ENCODE peak calls at places on chromosomes 4 and X, in eight cellular contexts. C, N, P, Z, H, E, Y and A are unnamed samples.

GRCh38 chr4:791866-792630 is 33.9 kb downstream of the CPLX1 start:
- DNase-seq in C (peak), N (peak), P (no peak), Z (no peak), H (no peak), E (no peak), Y (peak), A (peak)

GRCh38 chrX:153304988-153305736 is 16.4 kb downstream of the PNMA6F start:
- DNase-seq in C (no peak), N (no peak), P (no peak), Z (no peak), H (no peak), E (no peak), Y (no peak), A (no peak)

GRCh38 chr4:36719425-36719824 is 438.0 kb downstream of the DTHD1 start:
- DNase-seq in C (no peak), N (no peak), P (no peak), Z (no peak), H (no peak), E (no peak), Y (no peak), A (no peak)

GRCh38 chr4:144906181-144906895 is 191.7 kb downstream of the ANAPC10 start:
- DNase-seq in C (no peak), N (no peak), P (peak), Z (no peak), H (no peak), E (no peak), Y (peak), A (peak)

GRCh38 chrX:101078716-101079115 is at the start of gene TMEM35A:
- DNase-seq in C (peak), N (no peak), P (no peak), Z (no peak), H (no peak), E (peak), Y (peak), A (peak)

GRCh38 chrX:153857348-153857903 is 27.1 kb upstream of the PDZD4 start:
- DNase-seq in C (no peak), N (no peak), P (peak), Z (no peak), H (peak), E (no peak), Y (no peak), A (no peak)

GRCh38 chrX:44152867-44153266 is 179.7 kb upstream of the NDP start:
- DNase-seq in C (no peak), N (no peak), P (no peak), Z (peak), H (no peak), E (no peak), Y (peak), A (peak)

GRCh38 chrX:79290596-79290995 is 76.5 kb downstream of the ITM2A start:
- DNase-seq in C (no peak), N (no peak), P (no peak), Z (no peak), H (no peak), E (no peak), Y (no peak), A (no peak)

GRCh38 chr4:169263791-169264392 is 6.9 kb downstream of the SH3RF1 start:
- DNase-seq in C (no peak), N (no peak), P (no peak), Z (no peak), H (peak), E (no peak), Y (no peak), A (no peak)

GRCh38 chr4:1603413-1604135 is 80.5 kb downstream of the FAM53A start:
- DNase-seq in C (no peak), N (no peak), P (no peak), Z (no peak), H (no peak), E (peak), Y (no peak), A (no peak)

GRCh38 chrX:153725832-153726285 is 1.2 kb downstream of the ABCD1 start:
- DNase-seq in C (no peak), N (no peak), P (no peak), Z (no peak), H (no peak), E (no peak), Y (no peak), A (no peak)

GRCh38 chr4:102994803-102995202 is 24.7 kb downstream of the SLC9B1 start:
- DNase-seq in C (no peak), N (no peak), P (no peak), Z (no peak), H (no peak), E (no peak), Y (no peak), A (no peak)